ENCODE peak calls at places on chromosome 2, in five cellular contexts. One of them, this sample, is unnamed.

GRCh38 chr2:232299084-232299483 is 79.5 kb upstream of the ALPP start:
- DNase-seq in cardiac fibroblast: no peak
- DNase-seq in mucosa of descending colon: no peak
- DNase-seq in GM12865: no peak
- DNase-seq in AG04450: no peak
- DNase-seq in this sample: no peak

GRCh38 chr2:240468300-240469238 is 33.1 kb downstream of the GPC1 start:
- DNase-seq in mucosa of descending colon: no peak
- DNase-seq in cardiac fibroblast: no peak
- DNase-seq in AG04450: no peak
- DNase-seq in GM12865: no peak
- DNase-seq in this sample: no peak

GRCh38 chr2:210199186-210199765 is 26.0 kb downstream of the ACADL start:
- DNase-seq in AG04450: no peak
- DNase-seq in mucosa of descending colon: no peak
- DNase-seq in cardiac fibroblast: peak
- DNase-seq in GM12865: peak
- DNase-seq in this sample: no peak

GRCh38 chr2:168174761-168175160 is 72.6 kb downstream of the STK39 start:
- DNase-seq in cardiac fibroblast: no peak
- DNase-seq in mucosa of descending colon: no peak
- DNase-seq in GM12865: no peak
- DNase-seq in AG04450: no peak
- DNase-seq in this sample: no peak

GRCh38 chr2:54728669-54729120 is 5.2 kb downstream of the EML6 start:
- DNase-seq in AG04450: peak
- DNase-seq in cardiac fibroblast: peak
- DNase-seq in GM12865: no peak
- DNase-seq in mucosa of descending colon: no peak
- DNase-seq in this sample: peak

GRCh38 chr2:25879133-25879730 is 945 bp upstream of the ASXL2 start:
- DNase-seq in AG04450: no peak
- DNase-seq in mucosa of descending colon: no peak
- DNase-seq in GM12865: no peak
- DNase-seq in cardiac fibroblast: peak
- DNase-seq in this sample: no peak

GRCh38 chr2:40344364-40344763 is 107.5 kb downstream of the SLC8A1 start:
- DNase-seq in AG04450: peak
- DNase-seq in mucosa of descending colon: no peak
- DNase-seq in GM12865: no peak
- DNase-seq in cardiac fibroblast: no peak
- DNase-seq in this sample: no peak

GRCh38 chr2:44934962-44935853 is 6.3 kb upstream of the SIX3 start:
- DNase-seq in mucosa of descending colon: peak
- DNase-seq in cardiac fibroblast: no peak
- DNase-seq in GM12865: no peak
- DNase-seq in AG04450: no peak
- DNase-seq in this sample: no peak

GRCh38 chr2:37890893-37891495 is 34.1 kb upstream of the RMDN2 start:
- DNase-seq in cardiac fibroblast: peak
- DNase-seq in GM12865: peak
- DNase-seq in AG04450: no peak
- DNase-seq in mucosa of descending colon: peak
- DNase-seq in this sample: no peak

DNA sequence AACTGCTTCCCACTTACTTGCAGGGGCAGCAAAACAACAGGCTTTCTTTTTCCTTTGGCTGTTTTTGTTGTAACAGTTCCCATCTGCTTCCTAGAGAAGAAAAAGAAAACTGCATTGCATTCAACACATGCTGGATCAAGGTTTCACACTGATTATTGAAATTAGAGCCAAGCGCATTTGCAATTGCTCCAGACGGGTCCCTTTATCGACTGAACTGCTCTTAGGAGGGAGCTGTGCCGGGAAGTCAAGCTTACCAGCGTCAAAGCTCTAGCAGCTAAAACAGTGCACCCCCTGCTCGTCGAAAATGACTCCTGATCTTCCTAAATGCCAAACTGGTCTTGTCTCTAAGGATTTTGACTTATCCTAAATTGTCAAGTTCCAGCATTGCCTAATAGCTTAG is 164.0 kb upstream of the SESTD1 start:
- DNase-seq in AG04450: no peak
- DNase-seq in GM12865: no peak
- DNase-seq in cardiac fibroblast: peak
- DNase-seq in mucosa of descending colon: no peak
- DNase-seq in this sample: no peak
- H3K4me3 ChIP-seq in AG04450: no peak
- H3K4me3 ChIP-seq in GM12865: no peak
- H3K4me3 ChIP-seq in cardiac fibroblast: no peak
- H3K4me3 ChIP-seq in mucosa of descending colon: no peak
- H3K4me3 ChIP-seq in this sample: no peak

GRCh38 chr2:165793779-165794519 is at the start of gene GALNT3:
- DNase-seq in AG04450: no peak
- DNase-seq in cardiac fibroblast: no peak
- DNase-seq in GM12865: peak
- DNase-seq in mucosa of descending colon: peak
- DNase-seq in this sample: no peak

GRCh38 chr2:165793161-165793778 is 777 bp downstream of the GALNT3 start:
- DNase-seq in AG04450: no peak
- DNase-seq in GM12865: no peak
- DNase-seq in cardiac fibroblast: no peak
- DNase-seq in mucosa of descending colon: no peak
- DNase-seq in this sample: no peak

GRCh38 chr2:165790461-165790860 is 3.6 kb downstream of the GALNT3 start:
- DNase-seq in mucosa of descending colon: no peak
- DNase-seq in AG04450: no peak
- DNase-seq in GM12865: no peak
- DNase-seq in cardiac fibroblast: no peak
- DNase-seq in this sample: no peak

GRCh38 chr2:165794520-165794882 is 454 bp upstream of the GALNT3 start:
- DNase-seq in AG04450: no peak
- DNase-seq in mucosa of descending colon: peak
- DNase-seq in GM12865: peak
- DNase-seq in cardiac fibroblast: peak
- DNase-seq in this sample: no peak

DNA sequence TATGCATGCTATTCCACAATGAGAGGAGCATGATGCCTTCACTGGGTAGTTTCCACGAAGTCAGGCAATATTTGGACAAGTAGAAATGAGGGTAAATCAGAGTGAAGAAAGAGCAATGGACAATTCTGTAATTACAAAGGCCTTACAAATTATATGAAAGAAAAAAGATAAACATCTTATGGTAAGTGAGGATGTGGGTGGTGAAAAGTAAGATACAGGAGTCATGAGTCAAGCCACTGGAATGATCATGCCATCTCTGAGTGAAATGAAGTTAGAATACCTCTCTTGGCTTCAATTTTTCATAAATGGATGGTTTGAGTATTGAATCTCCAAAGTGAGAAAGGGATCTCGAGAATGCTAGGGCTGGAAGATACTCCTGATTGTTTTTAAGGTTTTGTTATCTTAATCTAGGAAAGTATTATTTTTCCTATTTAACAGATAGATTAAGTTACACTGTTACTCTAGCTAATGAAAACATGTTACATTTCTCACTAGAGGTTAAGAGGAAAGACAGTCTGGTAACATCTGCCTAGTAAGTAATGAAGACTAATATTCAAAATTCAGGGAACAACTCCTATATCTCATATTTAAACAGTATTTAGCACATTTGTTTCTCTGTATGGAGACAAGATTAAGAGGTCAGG is 2.1 kb downstream of the GALNT3 start:
- DNase-seq in cardiac fibroblast: no peak
- DNase-seq in mucosa of descending colon: no peak
- DNase-seq in GM12865: no peak
- DNase-seq in AG04450: no peak
- DNase-seq in this sample: no peak
- H3K4me3 ChIP-seq in cardiac fibroblast: no peak
- H3K4me3 ChIP-seq in mucosa of descending colon: no peak
- H3K4me3 ChIP-seq in GM12865: no peak
- H3K4me3 ChIP-seq in AG04450: no peak
- H3K4me3 ChIP-seq in this sample: no peak

DNA sequence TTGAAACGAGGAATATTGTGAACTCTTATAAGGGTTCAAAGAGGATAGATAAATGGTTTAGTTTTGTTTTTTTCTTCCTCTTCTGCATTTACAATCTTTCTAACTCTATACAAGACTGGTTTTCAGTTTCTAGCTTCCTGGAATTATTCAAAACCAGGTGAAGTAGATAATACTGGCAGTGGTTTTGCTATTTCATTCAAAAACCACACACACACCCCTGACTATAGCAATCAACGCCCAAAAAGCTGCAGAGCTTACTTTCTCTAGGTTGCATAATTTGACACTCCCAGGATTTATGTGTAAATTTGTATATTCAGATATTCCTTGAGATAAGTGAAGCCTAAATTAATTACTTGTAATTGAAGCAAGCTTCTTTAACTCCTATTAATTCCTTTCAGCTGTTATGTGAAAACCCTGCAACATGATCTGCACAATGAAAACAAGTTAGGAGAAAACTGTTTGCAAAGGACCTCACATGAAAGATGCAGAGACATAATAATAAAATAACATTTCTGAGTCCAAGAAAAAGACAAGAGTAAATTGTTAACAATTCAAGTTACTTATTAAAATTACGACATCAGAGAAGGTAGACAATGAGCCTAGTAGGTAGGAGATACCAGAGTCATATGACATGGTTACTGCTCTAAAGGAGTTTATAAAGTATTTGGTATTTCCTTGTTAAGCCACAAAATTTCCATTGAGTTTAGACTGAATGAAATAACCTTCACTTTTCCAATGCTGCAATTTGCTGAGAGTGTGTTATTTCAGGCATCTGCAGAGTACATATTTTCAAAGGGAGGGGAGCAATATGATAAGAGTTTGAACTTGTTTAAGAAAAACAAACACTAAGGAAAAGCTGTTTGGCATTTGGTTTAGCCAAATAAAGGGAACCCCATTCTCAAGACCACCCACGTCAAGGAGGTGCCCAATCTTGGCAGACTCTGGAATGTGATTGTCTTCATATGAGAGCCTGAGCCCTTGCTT is 1.6 kb upstream of the NFE2L2 start:
- DNase-seq in AG04450: no peak
- DNase-seq in GM12865: peak
- DNase-seq in mucosa of descending colon: no peak
- DNase-seq in cardiac fibroblast: peak
- DNase-seq in this sample: no peak
- H3K4me3 ChIP-seq in AG04450: no peak
- H3K4me3 ChIP-seq in GM12865: peak
- H3K4me3 ChIP-seq in mucosa of descending colon: no peak
- H3K4me3 ChIP-seq in cardiac fibroblast: no peak
- H3K4me3 ChIP-seq in this sample: no peak

GRCh38 chr2:237397072-237397471 is 16.9 kb downstream of the COL6A3 start:
- DNase-seq in AG04450: no peak
- DNase-seq in mucosa of descending colon: no peak
- DNase-seq in cardiac fibroblast: no peak
- DNase-seq in GM12865: no peak
- DNase-seq in this sample: no peak
- H3K4me3 ChIP-seq in AG04450: no peak
- H3K4me3 ChIP-seq in mucosa of descending colon: no peak
- H3K4me3 ChIP-seq in cardiac fibroblast: no peak
- H3K4me3 ChIP-seq in GM12865: no peak
- H3K4me3 ChIP-seq in this sample: no peak

DNA sequence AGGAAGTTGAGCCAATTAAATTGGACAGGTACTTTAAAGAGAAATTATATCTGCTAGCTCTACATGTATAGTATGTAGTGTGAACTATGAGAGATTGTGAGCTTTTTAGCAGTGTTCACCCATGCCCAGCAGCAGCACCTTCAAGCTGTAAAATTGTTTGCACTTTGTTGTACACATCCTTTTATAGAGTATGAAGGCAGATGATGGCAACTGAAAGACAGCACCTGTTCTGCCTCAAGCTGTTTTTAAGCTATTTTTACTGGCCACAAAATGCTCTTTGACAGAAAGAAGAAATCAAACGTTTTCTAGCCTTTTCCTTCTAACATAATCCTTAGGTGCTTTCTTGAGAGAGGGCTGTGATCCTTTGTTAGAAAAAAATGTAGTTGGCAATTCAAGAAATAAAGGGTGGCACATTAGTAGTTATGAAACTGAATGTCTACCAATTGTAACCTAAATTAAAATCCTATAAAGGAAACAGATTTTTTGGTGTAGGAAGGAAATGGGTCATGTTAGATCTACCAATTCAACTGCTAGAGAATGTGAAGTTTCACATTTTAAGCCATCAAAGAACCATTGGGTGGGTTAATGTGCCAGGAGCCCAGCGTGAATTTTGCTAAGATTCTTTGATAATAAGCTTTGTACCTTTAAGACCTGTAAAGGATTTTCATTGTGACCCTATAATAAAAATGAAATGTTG is 59.5 kb downstream of the R3HDM1 start:
- DNase-seq in cardiac fibroblast: no peak
- DNase-seq in GM12865: no peak
- DNase-seq in mucosa of descending colon: no peak
- DNase-seq in AG04450: no peak
- DNase-seq in this sample: no peak
- H3K4me3 ChIP-seq in cardiac fibroblast: no peak
- H3K4me3 ChIP-seq in GM12865: no peak
- H3K4me3 ChIP-seq in mucosa of descending colon: no peak
- H3K4me3 ChIP-seq in AG04450: no peak
- H3K4me3 ChIP-seq in this sample: no peak

GRCh38 chr2:30801821-30802455 is 5.3 kb downstream of the CAPN13 start:
- DNase-seq in cardiac fibroblast: no peak
- DNase-seq in GM12865: no peak
- DNase-seq in AG04450: no peak
- DNase-seq in mucosa of descending colon: no peak
- DNase-seq in this sample: no peak
- H3K4me3 ChIP-seq in cardiac fibroblast: no peak
- H3K4me3 ChIP-seq in GM12865: no peak
- H3K4me3 ChIP-seq in AG04450: no peak
- H3K4me3 ChIP-seq in mucosa of descending colon: no peak
- H3K4me3 ChIP-seq in this sample: no peak

This sample was measured in skeletal muscle cell.